ENCODE peak calls at places on chromosome 9, in six cellular contexts. G is K562, D is A549, Y is GM12878, O is HepG2, E is endothelial cell of umbilical vein. U is an unnamed sample.

GRCh38 chr9:123590499-123590898 is 234.5 kb downstream of the CRB2 start:
- DNase-seq in E (no peak), D (no peak), Y (no peak), G (no peak), O (no peak), U (no peak)

GRCh38 chr9:17394868-17395488 is 183.9 kb upstream of the SH3GL2 start:
- DNase-seq in E (no peak), O (no peak), Y (no peak), D (no peak), G (no peak), U (no peak)

GRCh38 chr9:11726659-11727058 is 966.5 kb upstream of the TYRP1 start:
- DNase-seq in E (no peak), Y (no peak), D (no peak), O (no peak), G (no peak), U (no peak)

GRCh38 chr9:137742698-137743097 is 123.9 kb downstream of the EHMT1 start:
- DNase-seq in G (no peak), D (no peak), O (no peak), E (no peak), Y (no peak), U (no peak)

GRCh38 chr9:129414377-129415021 is 206.4 kb downstream of the C9orf50 start:
- DNase-seq in G (peak; percentile 51), Y (no peak), O (peak; percentile 48), D (no peak), E (no peak), U (peak; percentile 40)

GRCh38 chr9:74663456-74663855 is 166.3 kb downstream of the RORB start:
- DNase-seq in G (no peak), Y (no peak), O (no peak), E (no peak), D (no peak), U (no peak)

GRCh38 chr9:137454145-137454505 is 5.0 kb downstream of the NSMF start:
- DNase-seq in O (no peak), D (no peak), G (peak; percentile 70), Y (no peak), E (peak; percentile 48), U (peak; percentile 49)

GRCh38 chr9:87497604-87498045 is at the start of gene DAPK1:
- DNase-seq in G (peak; percentile 69), D (peak; percentile 83), O (peak; percentile 55), Y (no peak), E (peak; percentile 84), U (no peak)

GRCh38 chr9:116899337-116900006 is 212.4 kb downstream of the TRIM32 start:
- DNase-seq in E (no peak), G (no peak), D (no peak), Y (no peak), O (no peak), U (no peak)

GRCh38 chr9:71128796-71129195 is 7.4 kb upstream of the TRPM3 start:
- DNase-seq in G (no peak), Y (no peak), O (no peak), E (no peak), D (no peak), U (no peak)

GRCh38 chr9:14207352-14207995 is 106.5 kb downstream of the NFIB start:
- DNase-seq in E (no peak), D (no peak), Y (peak; percentile 5), O (no peak), G (no peak), U (no peak)

GRCh38 chr9:138024831-138025291 is 147.3 kb downstream of the CACNA1B start:
- DNase-seq in D (no peak), Y (no peak), E (no peak), G (no peak), O (no peak), U (no peak)

GRCh38 chr9:125272697-125273096 is 11.1 kb downstream of the GAPVD1 start:
- DNase-seq in E (no peak), D (no peak), Y (no peak), G (no peak), O (peak; percentile 90), U (no peak)

GRCh38 chr9:71691036-71691435 is 77.3 kb downstream of the CEMIP2 start:
- DNase-seq in O (no peak), D (no peak), Y (no peak), E (no peak), G (no peak), U (no peak)

GRCh38 chr9:24245988-24246387 is 299.7 kb downstream of the IZUMO3 start:
- DNase-seq in G (no peak), O (no peak), Y (no peak), E (no peak), D (no peak), U (peak; percentile 5)

GRCh38 chr9:131239307-131239975 is 36.9 kb downstream of the FAM78A start:
- DNase-seq in D (no peak), E (no peak), G (no peak), Y (no peak), O (no peak), U (no peak)

GRCh38 chr9:131403493-131403773 is 9.5 kb downstream of the PRRC2B start:
- DNase-seq in E (no peak), Y (no peak), D (no peak), O (no peak), G (no peak), U (no peak)

GRCh38 chr9:97307091-97307490 is 368 bp upstream of the CCDC180 start:
- DNase-seq in E (peak; percentile 66), D (no peak), O (no peak), G (peak; percentile 66), Y (no peak), U (no peak)

GRCh38 chr9:130072515-130073235 is 19.0 kb downstream of the GPR107 start:
- DNase-seq in Y (peak; percentile 53), D (no peak), G (no peak), O (no peak), E (peak; percentile 79), U (no peak)

GRCh38 chr9:79651251-79651795 is 79.6 kb downstream of the TLE4 start:
- DNase-seq in Y (no peak), D (no peak), G (no peak), E (no peak), O (no peak), U (peak; percentile 92)

GRCh38 chr9:100505564-100506159 is 32.7 kb downstream of the TMEFF1 start:
- DNase-seq in D (peak; percentile 50), O (peak; percentile 67), Y (peak; percentile 16), E (peak; percentile 61), G (peak; percentile 86), U (peak; percentile 71)

GRCh38 chr9:134481762-134482161 is 155.5 kb downstream of the RXRA start:
- DNase-seq in O (no peak), E (no peak), D (no peak), Y (no peak), G (no peak), U (no peak)

GRCh38 chr9:136853596-136854112 is 1.5 kb downstream of the MAMDC4 start:
- DNase-seq in Y (no peak), E (no peak), D (no peak), G (no peak), O (no peak), U (no peak)

GRCh38 chr9:15235658-15236057 is 71.4 kb downstream of the TTC39B start:
- DNase-seq in Y (no peak), D (no peak), E (no peak), G (no peak), O (no peak), U (no peak)

GRCh38 chr9:15229475-15229874 is 77.5 kb downstream of the TTC39B start:
- DNase-seq in O (no peak), D (no peak), E (no peak), Y (no peak), G (no peak), U (no peak)

GRCh38 chr9:15227491-15227890 is 79.5 kb downstream of the TTC39B start:
- DNase-seq in G (no peak), E (no peak), D (no peak), Y (no peak), O (no peak), U (peak; percentile 21)

DNA sequence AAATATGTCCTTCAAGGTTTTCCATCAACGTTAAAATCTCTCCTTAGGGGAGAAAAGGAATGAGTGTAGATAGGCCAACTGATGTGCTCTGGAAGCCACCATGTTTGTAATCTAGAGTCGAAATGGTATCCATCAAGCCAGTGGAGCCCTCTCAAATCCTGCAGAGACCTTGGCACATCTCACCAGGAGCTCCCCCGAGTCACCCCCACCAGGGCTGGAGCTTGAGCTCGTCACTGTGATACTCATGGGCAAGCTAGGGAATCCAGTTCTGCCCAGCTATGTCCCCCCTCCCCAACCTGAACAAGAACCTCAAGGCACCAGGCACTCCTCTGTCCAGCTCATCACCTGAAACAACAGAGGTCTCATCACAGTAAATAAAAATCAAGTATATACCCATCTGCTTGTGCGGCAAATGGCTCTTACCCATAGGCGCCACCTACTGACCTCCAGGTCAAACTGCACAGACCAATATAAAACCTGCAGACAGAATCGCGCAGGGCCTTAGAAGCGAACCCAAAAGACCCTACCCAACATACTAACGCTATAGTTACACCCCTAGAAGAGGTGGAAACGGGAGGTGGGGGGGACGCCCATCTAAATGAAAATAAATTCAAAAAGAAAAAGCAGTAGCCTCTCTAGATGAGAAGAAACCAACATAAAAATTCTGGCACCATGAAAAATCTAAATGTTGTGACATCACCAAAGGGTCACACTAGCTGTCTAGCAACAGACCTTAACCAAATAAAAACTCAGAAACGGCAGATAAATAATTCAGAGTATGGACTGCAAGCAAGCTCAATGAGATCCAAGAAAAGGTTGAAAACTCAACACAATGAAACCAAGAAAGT is 75.0 kb downstream of the TTC39B start:
- DNase-seq in O (peak; percentile 22), D (peak; percentile 13), E (peak; percentile 40), Y (no peak), G (peak; percentile 45), U (peak; percentile 75)
- TF ChIP-seq MYC in O (no peak), D (no peak), E (no peak), Y (no peak), G (no peak), U (no peak)

DNA sequence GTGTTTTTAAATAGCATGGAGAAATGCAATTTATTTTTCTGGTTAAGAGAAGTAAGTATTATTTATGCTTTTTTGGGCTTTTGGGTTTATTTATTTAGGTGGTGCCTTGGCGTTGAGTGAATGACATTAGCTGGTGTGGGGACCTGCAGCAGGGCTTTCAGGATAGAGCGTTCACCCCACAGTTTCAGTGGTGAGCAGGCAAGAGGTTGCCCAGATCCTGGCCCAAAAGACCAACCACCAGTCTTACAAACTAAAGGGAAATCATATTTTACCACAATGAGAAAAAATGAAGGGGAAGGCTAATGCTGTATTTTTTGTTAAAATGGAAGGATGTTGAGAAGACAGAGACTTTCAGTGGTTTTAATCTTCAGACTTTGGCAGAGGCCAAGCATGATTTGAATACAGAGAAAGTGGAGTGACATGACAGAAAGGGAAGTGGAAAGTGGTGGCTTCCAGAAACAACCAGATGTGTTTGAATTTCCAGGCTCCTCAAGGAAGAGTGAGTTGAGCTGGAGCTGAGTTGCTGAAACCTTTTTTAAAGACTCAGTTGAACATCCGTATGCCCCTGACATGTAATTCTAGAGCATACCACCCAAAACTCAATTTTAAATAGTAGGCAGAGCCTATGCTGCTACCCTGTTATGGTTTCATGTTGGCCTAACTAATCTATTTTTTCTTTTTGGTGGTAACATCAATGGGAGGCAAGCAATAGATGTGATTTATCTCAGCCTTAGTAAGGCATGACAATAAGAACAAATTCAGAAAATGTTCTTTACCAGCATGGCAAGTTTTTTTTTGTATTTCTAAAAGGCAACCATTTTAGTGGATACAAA is 94.8 kb downstream of the AOPEP start:
- DNase-seq in D (no peak), E (no peak), O (no peak), Y (peak; percentile 59), G (no peak), U (no peak)
- TF ChIP-seq MAX in D (no peak), E (no peak), O (no peak), Y (no peak), G (no peak), U (no peak)

GRCh38 chr9:114487607-114488300 is 17.5 kb downstream of the WHRN start:
- DNase-seq in G (peak; percentile 85), E (peak; percentile 70), O (peak; percentile 71), D (peak; percentile 79), Y (peak; percentile 34), U (peak; percentile 76)
- TF ChIP-seq MYC in G (no peak), E (no peak), O (no peak), D (no peak), Y (no peak), U (no peak)

GRCh38 chr9:69549310-69550202 is 122.6 kb downstream of the APBA1 start:
- DNase-seq in G (peak; percentile 28), Y (no peak), D (peak; percentile 21), E (peak; percentile 67), O (peak; percentile 45), U (peak; percentile 41)
- TF ChIP-seq MAX in G (no peak), Y (no peak), D (no peak), E (no peak), O (no peak), U (no peak)